ENCODE peak calls at places on chromosomes 12 and 14, in five cellular contexts. Z is cardiac muscle cell, Y is left ventricle myocardium inferior, F is adrenal gland, H is stomach. S is an unnamed sample.

GRCh38 chr12:32151081-32151480 is 44.4 kb downstream of the BICD1 start:
- DNase-seq in Z (no peak), Y (no peak), F (no peak), H (no peak), S (no peak)

GRCh38 chr14:101131451-101131916 is 228.0 kb upstream of the RTL1 start:
- DNase-seq in Z (no peak), Y (no peak), F (no peak), H (no peak), S (no peak)

GRCh38 chr12:14239350-14239934 is 126.0 kb upstream of the ATF7IP start:
- DNase-seq in Z (peak), Y (no peak), F (peak), H (no peak), S (no peak)

GRCh38 chr12:80513211-80513610 is 69.2 kb downstream of the PTPRQ start:
- DNase-seq in Z (no peak), Y (no peak), F (no peak), H (no peak), S (no peak)

GRCh38 chr14:65689070-65689469 is 276.5 kb downstream of the FUT8 start:
- DNase-seq in Z (no peak), Y (no peak), F (no peak), H (no peak), S (no peak)

GRCh38 chr14:74510211-74510931 is 16.8 kb downstream of the ISCA2 start:
- DNase-seq in Z (peak), Y (no peak), F (no peak), H (no peak), S (no peak)

GRCh38 chr14:24262821-24263733 is at the start of gene TGM1:
- DNase-seq in Z (no peak), Y (no peak), F (no peak), H (no peak), S (peak)

GRCh38 chr12:2337031-2338010 is 284.5 kb downstream of the CACNA1C start:
- DNase-seq in Z (no peak), Y (no peak), F (no peak), H (no peak), S (no peak)

DNA sequence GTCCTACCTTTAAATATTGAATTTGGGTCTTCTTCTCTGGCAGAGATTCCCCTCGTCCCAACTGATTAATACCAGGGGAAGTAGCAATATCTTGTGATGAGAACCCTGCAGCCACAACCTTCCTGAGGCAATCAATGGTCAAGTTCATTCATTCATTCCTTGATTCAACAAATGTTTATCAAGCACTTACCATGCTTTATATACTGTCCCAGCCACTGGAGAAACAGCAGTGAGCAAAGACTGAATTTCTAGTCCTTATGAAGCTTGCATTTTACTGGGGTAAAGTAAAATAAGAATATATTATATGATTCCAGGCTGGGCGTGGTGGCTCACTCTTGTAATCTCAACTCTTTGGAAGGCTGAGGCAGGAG is 300 bp upstream of the GIT2 start:
- DNase-seq in Z (no peak), Y (no peak), F (no peak), H (no peak), S (no peak)
- H3K27ac ChIP-seq in Z (peak), Y (peak), F (peak), H (no peak), S (peak)

DNA sequence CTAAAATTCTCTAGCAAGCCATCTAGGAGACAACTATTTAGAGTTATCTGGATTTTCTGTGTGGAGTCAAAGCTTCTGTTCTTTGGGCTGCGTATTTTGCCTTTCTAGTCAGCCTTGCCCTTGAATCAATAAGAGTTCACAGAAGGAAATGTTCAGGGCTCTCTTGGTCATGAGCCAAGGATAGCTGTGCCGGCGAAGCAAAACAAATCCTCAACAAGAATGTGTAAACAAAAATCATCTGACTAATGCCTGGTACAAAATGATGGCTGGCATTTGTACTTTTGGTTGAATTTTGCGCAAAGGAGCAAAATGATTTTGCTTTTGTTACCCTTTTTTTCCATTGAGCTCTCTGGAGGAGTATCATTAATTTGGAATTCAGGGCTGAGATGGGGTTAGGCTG is 171.1 kb downstream of the DACT1 start:
- DNase-seq in Z (no peak), Y (no peak), F (peak), H (peak), S (no peak)
- TF ChIP-seq CTCF in Z (no peak), Y (no peak), F (no peak), H (no peak), S (no peak)

DNA sequence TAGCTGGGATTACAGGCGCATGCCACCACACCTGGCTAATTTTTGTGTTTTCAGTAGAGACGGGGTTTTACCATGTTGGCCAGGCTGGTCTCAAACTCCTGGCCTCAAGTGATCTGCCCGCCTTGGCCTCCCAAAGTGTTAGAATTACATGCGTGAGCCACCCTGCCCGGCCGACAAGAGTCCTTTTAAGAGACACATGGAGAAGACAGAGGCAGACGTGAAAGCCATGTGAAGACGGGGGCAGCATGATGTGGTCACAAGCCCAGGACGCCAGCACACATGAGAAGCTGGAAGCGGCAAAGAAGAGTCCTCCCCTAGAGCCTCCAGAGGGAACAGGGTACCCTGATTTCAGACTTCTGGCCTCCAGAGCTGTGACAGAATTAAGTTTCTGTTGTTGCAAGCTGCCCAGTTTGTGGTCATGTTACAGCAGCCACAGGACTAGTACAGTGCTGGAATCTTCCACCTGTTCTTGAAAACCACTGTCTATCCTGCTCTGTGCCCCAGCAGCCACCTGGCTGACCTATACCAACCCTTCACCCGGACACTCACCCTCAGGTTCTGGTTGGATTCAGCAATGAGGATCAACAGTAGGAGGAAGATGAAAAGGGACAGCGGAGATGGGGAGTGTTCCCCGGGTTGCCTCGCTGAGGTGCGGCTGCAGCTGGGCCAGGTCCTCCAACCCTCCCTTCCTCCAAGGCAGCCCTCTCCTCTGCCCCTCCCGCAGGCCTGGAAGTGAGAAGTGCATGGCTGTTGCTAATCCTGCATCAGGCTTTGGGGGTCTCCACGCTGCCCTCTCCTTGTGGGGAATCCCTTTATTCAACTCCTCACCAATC is 16.9 kb downstream of the VPS37B start:
- DNase-seq in Z (no peak), Y (no peak), F (peak), H (peak), S (no peak)
- H3K27ac ChIP-seq in Z (no peak), Y (no peak), F (peak), H (peak), S (peak)

GRCh38 chr12:24015771-24016170 is 66.3 kb upstream of the SOX5 start:
- DNase-seq in Z (no peak), Y (no peak), F (no peak), H (no peak), S (no peak)

GRCh38 chr12:24014853-24015590 is 65.6 kb upstream of the SOX5 start:
- DNase-seq in Z (no peak), Y (no peak), F (no peak), H (no peak), S (no peak)

GRCh38 chr12:24011927-24012326 is 62.5 kb upstream of the SOX5 start:
- DNase-seq in Z (no peak), Y (no peak), F (no peak), H (no peak), S (no peak)

GRCh38 chr12:24014240-24014639 is 64.8 kb upstream of the SOX5 start:
- DNase-seq in Z (no peak), Y (no peak), F (no peak), H (no peak), S (no peak)

DNA sequence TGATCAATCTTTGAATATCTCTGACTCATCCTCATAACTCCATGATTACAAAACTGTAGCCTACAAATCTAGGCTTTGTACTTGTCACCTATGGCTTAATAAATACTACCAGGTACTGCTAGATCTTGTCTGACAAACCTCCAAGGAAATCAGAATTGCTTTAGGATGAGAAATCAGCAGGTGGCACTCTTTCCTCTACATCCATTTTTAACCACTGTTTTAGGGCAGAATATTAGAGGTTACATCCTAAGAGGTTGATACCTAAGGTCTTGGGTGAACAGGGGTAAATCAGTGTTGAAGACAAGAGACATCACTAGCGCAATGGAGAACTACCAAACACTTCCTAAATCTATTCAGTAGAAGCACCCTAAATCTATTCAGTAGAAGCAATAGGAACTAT is 63.1 kb upstream of the SOX5 start:
- DNase-seq in Z (no peak), Y (no peak), F (no peak), H (no peak), S (no peak)
- TF ChIP-seq CTCF in Z (peak), Y (peak), F (no peak), H (no peak), S (no peak)

GRCh38 chr12:67754933-67755697 is 106.6 kb downstream of the DYRK2 start:
- DNase-seq in Z (no peak), Y (peak), F (no peak), H (peak), S (no peak)
- H3K27ac ChIP-seq in Z (no peak), Y (peak), F (no peak), H (peak), S (no peak)

DNA sequence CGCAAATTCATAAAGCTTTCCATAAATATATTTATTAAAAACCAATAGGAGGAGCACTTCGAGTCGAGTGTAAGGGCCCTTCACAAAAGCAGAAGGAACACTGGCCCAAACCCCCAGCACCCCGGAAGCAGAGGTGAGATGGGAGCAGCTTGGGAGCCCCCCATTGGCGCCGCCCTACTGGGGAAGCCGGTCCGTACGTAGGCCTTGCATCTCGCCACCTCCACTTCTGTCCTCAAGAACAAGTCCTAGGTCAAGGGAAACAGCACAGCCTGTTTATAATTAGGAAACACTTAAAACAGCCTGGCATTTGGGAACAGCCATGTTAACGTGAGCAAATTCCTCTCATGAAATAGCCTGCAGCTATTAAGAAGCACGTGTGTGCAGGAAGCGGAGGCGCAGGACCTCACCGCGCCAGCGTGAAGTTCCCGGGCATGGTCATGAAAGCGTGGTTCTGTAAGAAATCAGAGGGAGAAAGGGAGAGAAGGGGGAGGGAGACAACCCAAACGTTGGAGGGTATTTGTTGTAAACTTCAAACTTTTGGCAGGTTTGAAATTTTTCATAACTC is 7.7 kb downstream of the ANKRD9 start:
- DNase-seq in Z (no peak), Y (no peak), F (no peak), H (no peak), S (no peak)
- TF ChIP-seq CTCF in Z (no peak), Y (peak), F (no peak), H (no peak), S (no peak)

DNA sequence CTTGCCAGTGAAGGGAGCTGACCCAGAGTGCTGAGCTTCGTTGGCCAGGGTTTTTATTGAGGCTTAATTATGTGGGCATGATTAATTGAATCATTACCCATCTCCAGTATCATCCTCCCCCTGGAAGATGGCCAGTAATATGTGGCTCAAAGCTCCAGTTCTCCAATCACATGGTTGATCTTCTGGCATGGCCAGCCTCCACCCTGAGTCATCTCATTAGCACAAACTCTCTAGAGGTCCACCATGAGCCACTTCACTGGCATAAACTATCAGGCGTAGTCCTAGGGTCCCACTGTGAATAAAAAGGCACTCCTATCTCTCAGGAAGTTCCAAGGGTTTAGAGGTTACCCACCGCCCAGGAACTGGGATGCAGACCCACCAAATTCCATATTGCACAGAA is 135.0 kb downstream of the ANO6 start:
- DNase-seq in Z (no peak), Y (no peak), F (no peak), H (no peak), S (no peak)
- H3K27ac ChIP-seq in Z (no peak), Y (no peak), F (no peak), H (no peak), S (no peak)